ENCODE peak calls at places on chromosomes 5 and 9, in four cellular contexts. T, U, W and N are unnamed samples.

GRCh38 chr5:31172881-31173280 is 20.6 kb upstream of the CDH6 start:
- DNase-seq in T (no peak), U (no peak), W (no peak), N (no peak)

GRCh38 chr9:108142504-108143201 is 653.1 kb upstream of the KLF4 start:
- DNase-seq in W (peak; percentile 99), U (no peak), T (peak; percentile 49), N (no peak)

GRCh38 chr5:134846641-134846960 is 833 bp downstream of the C5orf24 start:
- DNase-seq in W (no peak), U (no peak), T (peak; percentile 20), N (peak; percentile 30)

GRCh38 chr9:926976-927375 is 49.5 kb upstream of the DMRT3 start:
- DNase-seq in W (no peak), U (no peak), T (no peak), N (no peak)

GRCh38 chr9:37001461-37001860 is 32.6 kb downstream of the PAX5 start:
- DNase-seq in U (peak; percentile 34), T (no peak), W (no peak), N (no peak)

GRCh38 chr5:53472720-53473510 is 7.5 kb upstream of the FST start:
- DNase-seq in T (no peak), U (no peak), W (no peak), N (no peak)

GRCh38 chr5:81253875-81254274 is 20.8 kb downstream of the CKMT2 start:
- DNase-seq in U (no peak), T (no peak), W (no peak), N (no peak)

GRCh38 chr5:61304611-61305369 is 27.3 kb upstream of the ZSWIM6 start:
- DNase-seq in U (no peak), W (peak; percentile 79), T (peak; percentile 85), N (no peak)

GRCh38 chr9:80932947-80933346 is 756.4 kb downstream of the TLE1 start:
- DNase-seq in W (no peak), U (no peak), T (no peak), N (no peak)

GRCh38 chr5:1019001-1019651 is 10.5 kb downstream of the NKD2 start:
- DNase-seq in W (no peak), U (no peak), T (no peak), N (no peak)

GRCh38 chr9:137390553-137391410 is 32.2 kb downstream of the EXD3 start:
- DNase-seq in U (peak; percentile 88), T (no peak), W (no peak), N (no peak)

GRCh38 chr5:24642022-24642421 is 2.8 kb downstream of the CDH10 start:
- DNase-seq in T (peak; percentile 38), U (peak; percentile 20), W (no peak), N (peak; percentile 0)

GRCh38 chr5:99543841-99544240 is 615.0 kb upstream of the CHD1 start:
- DNase-seq in U (no peak), T (no peak), W (no peak), N (no peak)

GRCh38 chr5:123720955-123721354 is 209.0 kb downstream of the CSNK1G3 start:
- DNase-seq in W (no peak), T (no peak), U (no peak), N (no peak)

GRCh38 chr9:132409828-132410528 is at the start of gene CFAP77:
- DNase-seq in W (peak; percentile 4), T (no peak), U (peak; percentile 47), N (peak; percentile 88)

GRCh38 chr5:4206127-4206526 is 610.5 kb downstream of the IRX1 start:
- DNase-seq in U (no peak), T (no peak), W (no peak), N (no peak)

GRCh38 chr5:38722918-38723317 is 122.9 kb upstream of the OSMR start:
- DNase-seq in W (no peak), U (no peak), T (no peak), N (no peak)

GRCh38 chr5:65823174-65823573 is 101.2 kb downstream of the NLN start:
- DNase-seq in T (peak; percentile 73), W (no peak), U (no peak), N (no peak)

GRCh38 chr5:153223376-153223775 is 267.1 kb upstream of the GRIA1 start:
- DNase-seq in U (no peak), W (no peak), T (no peak), N (no peak)

GRCh38 chr5:148939676-148940075 is 113.3 kb downstream of the ADRB2 start:
- DNase-seq in T (peak; percentile 14), U (no peak), W (no peak), N (no peak)

GRCh38 chr5:160605266-160605665 is 183.6 kb downstream of the PTTG1 start:
- DNase-seq in W (no peak), U (no peak), T (no peak), N (no peak)

GRCh38 chr5:17326600-17327037 is 109.2 kb downstream of the BASP1 start:
- DNase-seq in U (no peak), W (no peak), T (no peak), N (no peak)

GRCh38 chr9:127424669-127424986 is 446 bp downstream of the ZNF79 start:
- DNase-seq in U (peak; percentile 58), W (no peak), T (no peak), N (no peak)

GRCh38 chr9:131739988-131740648 is at the start of gene RAPGEF1:
- DNase-seq in U (peak; percentile 35), W (no peak), T (peak; percentile 70), N (peak; percentile 97)

GRCh38 chr9:129665008-129665771 is at the start of gene PRRX2:
- DNase-seq in T (no peak), W (no peak), U (no peak), N (peak; percentile 92)

GRCh38 chr5:124239572-124239971 is 506.9 kb downstream of the ZNF608 start:
- DNase-seq in U (no peak), T (no peak), W (no peak), N (no peak)

GRCh38 chr5:133489632-133490031 is 122.7 kb downstream of the FSTL4 start:
- DNase-seq in T (peak; percentile 5), W (no peak), U (no peak), N (no peak)

GRCh38 chr5:21236104-21236503 is 1248.1 kb upstream of the CDH18 start:
- DNase-seq in U (peak; percentile 15), T (no peak), W (no peak), N (no peak)

GRCh38 chr5:143037071-143037470 is 266.9 kb downstream of the ARHGAP26 start:
- DNase-seq in U (peak; percentile 91), W (no peak), T (no peak), N (no peak)

GRCh38 chr5:87361536-87362213 is 51.1 kb downstream of the CCNH start:
- DNase-seq in T (no peak), W (no peak), U (no peak), N (no peak)